ENCODE peak calls at places on chromosomes 5 and 9, in five cellular contexts. O, F, B, L and K are unnamed samples.

GRCh38 chr5:163404364-163404763 is 33.0 kb upstream of the CCNG1 start:
- DNase-seq in O (no peak), F (no peak), B (no peak), L (no peak), K (no peak)

GRCh38 chr5:74360535-74361210 is 279.9 kb downstream of the ENC1 start:
- DNase-seq in O (no peak), F (no peak), B (no peak), L (no peak), K (no peak)

GRCh38 chr5:107218457-107219193 is 452.1 kb downstream of the EFNA5 start:
- DNase-seq in O (no peak), F (no peak), B (no peak), L (no peak), K (no peak)

GRCh38 chr5:136155078-136155477 is 22.4 kb downstream of the SMAD5 start:
- DNase-seq in O (no peak), F (no peak), B (no peak), L (no peak), K (no peak)

GRCh38 chr9:87270241-87271234 is 227.1 kb upstream of the DAPK1 start:
- DNase-seq in O (no peak), F (no peak), B (no peak), L (no peak), K (no peak)

GRCh38 chr9:92257327-92257726 is 36.2 kb downstream of the IARS1 start:
- DNase-seq in O (no peak), F (no peak), B (no peak), L (no peak), K (no peak)

GRCh38 chr9:81499021-81499454 is 190.3 kb downstream of the TLE1 start:
- DNase-seq in O (no peak), F (no peak), B (no peak), L (no peak), K (no peak)

GRCh38 chr9:19148170-19148569 is 20.9 kb upstream of the PLIN2 start:
- DNase-seq in O (no peak), F (no peak), B (no peak), L (no peak), K (no peak)

GRCh38 chr5:51433052-51433710 is 49.9 kb downstream of the ISL1 start:
- DNase-seq in O (no peak), F (no peak), B (no peak), L (no peak), K (no peak)

GRCh38 chr9:25094518-25094917 is 548.8 kb upstream of the IZUMO3 start:
- DNase-seq in O (no peak), F (no peak), B (no peak), L (no peak), K (no peak)

GRCh38 chr9:10112798-10113197 is 500.0 kb downstream of the PTPRD start:
- DNase-seq in O (no peak), F (no peak), B (no peak), L (no peak), K (no peak)

GRCh38 chr5:139974661-139975060 is 68.4 kb downstream of the NRG2 start:
- DNase-seq in O (no peak), F (no peak), B (no peak), L (no peak), K (no peak)

GRCh38 chr9:133112361-133113026 is 8.5 kb downstream of the RALGDS start:
- DNase-seq in O (peak), F (no peak), B (no peak), L (no peak), K (no peak)

GRCh38 chr5:527646-528591 is 3.7 kb upstream of the SLC9A3 start:
- DNase-seq in O (no peak), F (no peak), B (no peak), L (peak), K (no peak)

GRCh38 chr9:33140406-33141360 is 26.5 kb downstream of the B4GALT1 start:
- DNase-seq in O (peak), F (no peak), B (no peak), L (no peak), K (no peak)

GRCh38 chr9:132896906-132897305 is 18.2 kb downstream of the SPACA9 start:
- DNase-seq in O (no peak), F (no peak), B (peak), L (no peak), K (no peak)

GRCh38 chr5:9483251-9483650 is 62.6 kb downstream of the SEMA5A start:
- DNase-seq in O (no peak), F (no peak), B (no peak), L (no peak), K (no peak)

GRCh38 chr5:56662891-56663290 is 152.5 kb upstream of the MAP3K1 start:
- DNase-seq in O (no peak), F (no peak), B (no peak), L (no peak), K (no peak)

GRCh38 chr5:112289465-112289864 is 129.6 kb downstream of the EPB41L4A start:
- DNase-seq in O (no peak), F (no peak), B (no peak), L (no peak), K (no peak)

GRCh38 chr5:153959134-153959957 is 79.4 kb downstream of the FAM114A2 start:
- DNase-seq in O (no peak), F (no peak), B (no peak), L (no peak), K (no peak)

GRCh38 chr9:129575818-129576217 is 45.1 kb downstream of the C9orf50 start:
- DNase-seq in O (no peak), F (no peak), B (no peak), L (no peak), K (no peak)

GRCh38 chr9:131503626-131504465 is 1.1 kb downstream of the POMT1 start:
- DNase-seq in O (peak), F (peak), B (no peak), L (peak), K (peak)